ENCODE peak calls at places on chromosomes 6 and 20, in ten cellular contexts. U is GM23338; Z is left ventricle myocardium inferior; I is colonic mucosa; K is CD4-positive, alpha-beta T cell; P is sigmoid colon; A is foreskin fibroblast; J is mesothelial cell of epicardium; V is AG04449; L is HFFc6. M is an unnamed sample.
A peak's percentile ranks its signal among the peaks of the same experiment; 100 is the strongest.

GRCh38 chr6:47234258-47234933 is 75.3 kb downstream of the TNFRSF21 start:
- DNase-seq in U (no peak), Z (no peak), I (no peak), K (no peak), P (no peak), A (no peak), J (no peak), V (no peak), L (no peak), M (no peak)

GRCh38 chr6:130815200-130816071 is 11.8 kb upstream of the SMLR1 start:
- DNase-seq in U (no peak), Z (no peak), I (no peak), K (no peak), P (no peak), A (no peak), J (no peak), V (no peak), L (no peak), M (no peak)

GRCh38 chr20:49424536-49424935 is 57.9 kb downstream of the KCNB1 start:
- DNase-seq in U (peak; percentile 54), Z (no peak), I (no peak), K (no peak), P (peak; percentile 70), A (no peak), J (no peak), V (no peak), L (no peak), M (peak; percentile 33)

GRCh38 chr6:150258381-150258780 is 110.4 kb upstream of the IYD start:
- DNase-seq in U (no peak), Z (no peak), I (no peak), K (no peak), P (no peak), A (no peak), J (no peak), V (no peak), L (no peak), M (no peak)

GRCh38 chr6:68134796-68135195 is 500.3 kb upstream of the ADGRB3 start:
- DNase-seq in U (no peak), Z (no peak), I (no peak), K (no peak), P (no peak), A (peak; percentile 6), J (no peak), V (no peak), L (no peak), M (no peak)

GRCh38 chr6:24004062-24004461 is 122.0 kb upstream of the NRSN1 start:
- DNase-seq in U (no peak), Z (no peak), I (no peak), K (no peak), P (no peak), A (no peak), J (no peak), V (no peak), L (no peak), M (no peak)

GRCh38 chr6:14758421-14759043 is 487.3 kb upstream of the JARID2 start:
- DNase-seq in U (no peak), Z (no peak), I (peak; percentile 34), K (no peak), P (no peak), A (no peak), J (no peak), V (no peak), L (no peak), M (no peak)

GRCh38 chr6:35445691-35446090 is 6.4 kb upstream of the FANCE start:
- DNase-seq in U (no peak), Z (no peak), I (no peak), K (no peak), P (no peak), A (no peak), J (no peak), V (no peak), L (no peak), M (no peak)

GRCh38 chr6:155171109-155171746 is 92.6 kb upstream of the CLDN20 start:
- DNase-seq in U (no peak), Z (no peak), I (no peak), K (peak; percentile 34), P (peak; percentile 72), A (peak; percentile 90), J (no peak), V (peak; percentile 81), L (peak; percentile 97), M (no peak)

GRCh38 chr6:24831771-24832718 is 33.3 kb upstream of the ARMH2 start:
- DNase-seq in U (no peak), Z (no peak), I (no peak), K (no peak), P (no peak), A (peak; percentile 67), J (no peak), V (peak; percentile 55), L (peak; percentile 8), M (no peak)

GRCh38 chr6:63452117-63452516 is 120.2 kb upstream of the LOC128125822 start:
- DNase-seq in U (no peak), Z (no peak), I (peak; percentile 57), K (no peak), P (no peak), A (no peak), J (no peak), V (no peak), L (no peak), M (no peak)

GRCh38 chr20:63598479-63599395 is 24.7 kb upstream of the HELZ2 start:
- DNase-seq in U (no peak), Z (no peak), I (no peak), K (no peak), P (no peak), A (no peak), J (no peak), V (no peak), L (no peak), M (no peak)

GRCh38 chr6:168410035-168410434 is 30.9 kb upstream of the SMOC2 start:
- DNase-seq in U (no peak), Z (no peak), I (no peak), K (no peak), P (no peak), A (no peak), J (no peak), V (no peak), L (no peak), M (no peak)

GRCh38 chr6:164303092-164304007 is 888.8 kb downstream of the QKI start:
- DNase-seq in U (no peak), Z (peak; percentile 62), I (no peak), K (no peak), P (peak; percentile 77), A (peak; percentile 60), J (no peak), V (no peak), L (no peak), M (no peak)

GRCh38 chr20:3710703-3711417 is 1.5 kb downstream of the SIGLEC1 start:
- DNase-seq in U (peak; percentile 82), Z (peak; percentile 83), I (peak; percentile 75), K (peak; percentile 75), P (peak; percentile 87), A (peak; percentile 79), J (peak; percentile 71), V (no peak), L (peak; percentile 21), M (peak; percentile 94)

GRCh38 chr6:15966000-15966399 is 162.9 kb upstream of the MYLIP start:
- DNase-seq in U (no peak), Z (no peak), I (no peak), K (no peak), P (no peak), A (no peak), J (no peak), V (no peak), L (no peak), M (no peak)

GRCh38 chr6:96812077-96812703 is 25.1 kb downstream of the GPR63 start:
- DNase-seq in U (no peak), Z (no peak), I (no peak), K (no peak), P (no peak), A (peak; percentile 8), J (no peak), V (no peak), L (peak; percentile 25), M (no peak)

DNA sequence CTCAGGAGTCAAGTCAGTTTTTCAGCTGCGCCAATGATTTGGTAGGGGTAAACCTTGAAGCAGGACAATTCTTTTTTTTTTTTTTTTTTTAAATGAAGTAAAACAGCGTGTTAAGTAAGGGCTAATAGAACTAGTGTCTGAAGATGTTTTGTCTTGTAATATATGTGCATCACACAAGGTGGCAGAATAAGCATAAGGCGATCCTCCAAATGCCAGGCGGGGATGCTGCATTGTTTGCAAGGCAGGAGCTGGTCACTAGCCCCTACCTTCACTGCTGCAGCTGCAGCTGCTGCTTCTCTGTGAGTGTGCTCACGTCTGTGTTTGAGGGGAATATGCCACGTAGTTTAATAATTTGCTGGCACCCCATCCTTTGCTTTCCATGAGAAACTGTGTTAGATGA is 272.7 kb upstream of the MAP3K7 start:
- DNase-seq in U (peak; percentile 35), Z (no peak), I (no peak), K (no peak), P (no peak), A (no peak), J (no peak), V (no peak), L (no peak), M (no peak)
- TF ChIP-seq CTCF in U (peak; percentile 9), Z (no peak), I (no peak), K (no peak), P (no peak), A (no peak), J (no peak), V (no peak), L (no peak), M (no peak)

GRCh38 chr6:52362443-52363221 is 681 bp downstream of the PAQR8 start:
- DNase-seq in U (peak; percentile 77), Z (peak; percentile 21), I (peak; percentile 60), K (peak; percentile 22), P (peak; percentile 65), A (peak; percentile 57), J (peak; percentile 21), V (no peak), L (no peak), M (peak; percentile 57)
- TF ChIP-seq CTCF in U (peak; percentile 26), Z (no peak), I (no peak), K (peak; percentile 32), P (no peak), A (peak; percentile 26), J (no peak), V (peak; percentile 12), L (no peak), M (no peak)

GRCh38 chr20:36141310-36141709 is 13.2 kb upstream of the EPB41L1 start:
- DNase-seq in U (no peak), Z (no peak), I (no peak), K (no peak), P (no peak), A (no peak), J (no peak), V (no peak), L (no peak), M (no peak)
- TF ChIP-seq CTCF in U (peak; percentile 28), Z (no peak), I (no peak), K (no peak), P (no peak), A (no peak), J (no peak), V (no peak), L (peak; percentile 22), M (no peak)

DNA sequence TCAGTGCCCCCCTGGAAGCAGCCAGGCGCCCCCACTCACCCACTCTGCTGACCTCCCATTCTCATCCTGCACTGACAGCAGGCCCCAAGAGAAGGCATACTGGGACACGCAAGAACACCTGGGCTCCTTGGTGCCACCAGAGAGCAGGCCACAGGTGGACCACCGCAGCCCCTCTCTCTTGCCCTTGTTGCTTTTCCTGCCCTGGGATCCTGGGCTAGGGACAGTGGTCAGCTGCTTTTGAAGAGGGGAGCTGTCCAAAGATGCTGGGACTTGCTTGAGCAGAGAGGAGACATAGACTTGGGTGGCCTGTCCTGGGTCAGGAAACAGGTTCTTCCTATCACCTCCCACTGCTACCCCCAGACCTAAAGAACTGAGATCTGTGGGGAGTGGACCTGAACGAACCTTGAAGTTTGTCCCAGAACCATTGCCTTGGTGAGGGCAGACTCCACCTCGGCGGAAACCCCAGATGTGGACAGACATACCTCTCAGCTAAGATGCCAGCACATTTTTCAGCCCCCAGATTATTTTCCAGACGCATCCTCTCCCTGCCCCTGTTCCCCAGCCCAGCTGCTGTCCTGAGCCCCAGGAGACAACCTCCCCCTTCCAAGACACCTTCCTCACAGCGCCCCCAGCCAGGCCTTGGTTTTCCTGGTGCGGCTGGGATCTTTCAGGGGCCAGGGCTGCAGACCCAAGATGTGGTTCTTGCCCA is 1.1 kb downstream of the GLP1R start:
- DNase-seq in U (peak; percentile 57), Z (no peak), I (no peak), K (no peak), P (no peak), A (no peak), J (no peak), V (no peak), L (no peak), M (no peak)
- TF ChIP-seq CTCF in U (peak; percentile 23), Z (no peak), I (no peak), K (no peak), P (no peak), A (no peak), J (no peak), V (no peak), L (no peak), M (no peak)